ENCODE peak calls at places on chromosomes 7 and 10, in four cellular contexts. A is Peyer's patch, G is tibial nerve, B is Calu3. V is an unnamed sample.

GRCh38 chr7:74453321-74454011 is at the start of gene GTF2IRD1:
- DNase-seq in G (peak), B (peak), A (peak), V (peak)

GRCh38 chr10:111114931-111115500 is 38.2 kb downstream of the ADRA2A start:
- DNase-seq in G (no peak), A (no peak), B (no peak), V (no peak)

GRCh38 chr7:130070900-130071622 is 727 bp downstream of the KLHDC10 start:
- DNase-seq in B (no peak), A (no peak), G (no peak), V (no peak)

GRCh38 chr10:33334170-33334838 is at the start of gene NRP1:
- DNase-seq in A (no peak), G (peak), B (peak), V (no peak)

GRCh38 chr10:128421731-128422130 is 295.5 kb upstream of the MKI67 start:
- DNase-seq in B (no peak), A (no peak), G (no peak), V (no peak)

GRCh38 chr10:96833220-96834001 is 1.3 kb downstream of the LCOR start:
- DNase-seq in B (peak), G (no peak), A (no peak), V (no peak)

GRCh38 chr7:78695826-78696225 is 757.6 kb downstream of the MAGI2 start:
- DNase-seq in G (no peak), A (no peak), B (no peak), V (no peak)

GRCh38 chr10:87915989-87916388 is 52.6 kb downstream of the PTEN start:
- DNase-seq in G (peak), A (no peak), B (no peak), V (no peak)

GRCh38 chr10:72076756-72077155 is 11.6 kb downstream of the SPOCK2 start:
- DNase-seq in G (no peak), A (no peak), B (no peak), V (no peak)

GRCh38 chr10:122287584-122287983 is 16.5 kb downstream of the BTBD16 start:
- DNase-seq in A (no peak), B (no peak), G (no peak), V (no peak)

GRCh38 chr7:116670409-116671036 is 1.5 kb upstream of the MET start:
- DNase-seq in G (no peak), B (peak), A (no peak), V (no peak)

GRCh38 chr7:116672596-116673503 is 854 bp downstream of the MET start:
- DNase-seq in A (no peak), B (peak), G (peak), V (no peak)

GRCh38 chr7:116671111-116671510 is 885 bp upstream of the MET start:
- DNase-seq in A (no peak), B (no peak), G (no peak), V (no peak)

GRCh38 chr7:116673504-116673865 is 1.5 kb downstream of the MET start:
- DNase-seq in G (no peak), B (no peak), A (no peak), V (no peak)

GRCh38 chr7:116671681-116672595 is at the start of gene MET:
- DNase-seq in B (peak), G (peak), A (peak), V (no peak)
- TF ChIP-seq CTCF in B (peak), G (peak), A (peak), V (peak)

DNA sequence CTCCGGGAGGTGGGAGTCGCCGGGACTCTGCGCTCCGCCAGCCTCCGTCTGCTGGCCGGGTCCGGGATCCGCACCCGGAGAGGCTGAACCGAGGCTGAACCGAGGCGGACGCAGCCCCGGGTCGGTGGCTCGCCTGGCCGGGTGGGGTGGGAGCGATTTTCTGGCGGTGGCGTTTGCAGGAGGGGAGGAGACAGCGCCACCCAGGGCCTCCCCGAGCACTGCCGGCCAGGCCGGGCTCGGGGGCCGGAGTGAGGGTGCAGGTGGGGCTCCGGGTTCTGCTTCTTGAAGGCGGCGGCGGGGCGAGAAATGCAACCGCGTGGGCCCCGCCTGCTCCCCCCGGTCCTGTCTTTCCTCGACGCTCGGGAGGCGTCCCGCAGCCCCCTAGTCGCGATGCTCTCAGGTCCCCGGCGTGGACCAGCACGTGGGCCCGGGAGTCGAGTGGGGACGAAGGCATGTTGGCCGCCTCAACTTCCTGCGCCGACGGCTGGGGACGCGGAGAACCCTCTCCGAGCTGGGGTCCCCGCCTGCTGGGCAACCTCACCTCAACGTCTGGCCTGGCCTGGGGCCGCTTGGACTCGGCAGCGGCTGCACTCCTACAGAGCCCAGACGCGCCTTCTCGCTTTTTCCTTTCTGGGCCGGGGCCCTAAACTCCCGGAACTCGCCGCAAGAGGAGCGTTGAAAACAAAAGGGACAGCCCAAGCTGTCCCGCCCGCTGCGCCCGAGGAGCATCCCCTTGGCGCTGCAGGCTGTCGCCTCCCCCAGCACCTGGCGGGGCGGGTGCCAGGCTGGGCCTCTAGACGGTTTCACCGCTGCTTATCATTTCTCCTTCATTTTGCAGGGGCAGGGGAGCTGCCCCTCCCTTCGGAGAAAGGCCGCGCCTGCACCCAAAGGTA is 25.2 kb upstream of the VAX1 start:
- DNase-seq in B (no peak), A (no peak), G (no peak), V (no peak)
- TF ChIP-seq CTCF in B (no peak), A (no peak), G (peak), V (no peak)

DNA sequence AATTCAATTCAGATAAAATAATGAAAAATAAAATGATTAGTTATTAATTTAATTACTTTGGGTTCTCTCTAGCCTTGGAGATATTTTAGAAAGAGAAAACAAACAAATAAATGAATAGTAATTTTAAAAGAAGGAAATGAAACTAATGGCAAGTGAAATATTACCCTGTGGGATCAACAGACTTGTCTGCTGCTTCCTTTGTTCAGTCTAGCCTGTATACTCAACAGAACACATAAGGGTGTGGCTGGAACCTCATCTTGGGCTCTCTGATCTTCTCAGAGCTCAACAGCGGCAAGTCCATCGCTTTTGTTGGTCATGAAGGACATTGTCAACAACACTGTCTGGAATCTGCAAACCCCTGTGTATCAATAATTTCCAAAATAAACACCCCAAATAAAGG is 904.9 kb downstream of the IPMK start:
- DNase-seq in A (no peak), B (no peak), G (no peak), V (no peak)
- TF ChIP-seq CTCF in A (no peak), B (no peak), G (no peak), V (no peak)

DNA sequence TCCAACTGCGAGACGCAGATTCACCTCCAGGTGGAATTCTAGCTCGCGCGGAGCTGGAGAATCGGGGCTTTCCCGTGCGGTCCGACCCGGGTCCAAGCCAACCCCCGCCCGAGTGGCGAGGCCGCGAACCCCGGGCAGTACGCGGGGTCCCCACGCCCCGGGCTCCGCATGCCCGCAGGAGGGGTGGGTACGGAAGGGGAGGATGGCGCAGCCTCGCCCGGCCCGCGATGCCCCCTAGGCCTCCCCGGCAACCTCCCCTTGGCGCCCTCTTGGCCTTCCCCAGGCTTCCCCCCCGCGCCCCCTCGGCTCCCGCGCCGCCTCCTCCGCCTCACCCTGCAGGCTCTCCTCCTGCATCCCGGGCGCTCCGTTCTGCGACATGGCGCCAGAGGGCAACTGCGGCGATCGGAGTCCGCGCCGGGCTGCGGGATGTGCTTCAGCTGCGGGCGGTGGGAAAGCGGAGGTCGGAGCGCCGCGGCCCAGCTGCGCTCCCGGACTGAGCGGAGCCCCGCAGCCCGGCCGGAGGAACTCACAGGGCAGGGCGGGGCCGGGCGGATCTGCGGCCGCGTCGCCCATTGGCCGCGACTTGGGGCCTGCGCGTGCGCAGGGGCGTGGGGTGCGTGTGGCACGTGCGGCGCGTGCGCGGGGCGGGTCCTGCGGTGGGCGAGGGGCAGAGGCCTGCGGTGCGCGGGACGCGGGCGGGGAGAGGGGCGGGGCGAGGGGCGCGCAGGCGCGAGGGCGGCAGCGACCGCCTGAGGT is at the start of gene BNIP3:
- DNase-seq in B (peak), A (peak), G (peak), V (peak)
- TF ChIP-seq CTCF in B (no peak), A (no peak), G (peak), V (peak)

DNA sequence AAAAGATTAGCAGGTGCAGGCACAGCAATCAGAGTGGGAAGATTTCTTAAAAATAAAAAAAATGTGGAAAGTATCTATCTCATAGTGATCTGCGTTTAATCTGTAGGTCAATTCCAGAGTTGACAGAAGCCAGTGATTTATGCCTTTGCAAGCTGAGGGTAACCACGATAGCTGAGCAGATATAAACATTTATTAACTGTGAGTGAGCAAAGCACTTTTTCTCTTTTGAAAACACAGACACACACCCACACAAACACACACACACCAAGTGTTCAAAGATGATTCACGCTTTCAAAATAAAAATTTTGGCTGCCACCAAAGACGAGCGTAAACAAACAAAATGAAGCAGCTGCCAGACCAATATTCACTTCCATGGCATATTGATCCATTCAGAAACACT is 243.3 kb upstream of the SLC26A5 start:
- DNase-seq in B (no peak), A (no peak), G (no peak), V (no peak)
- TF ChIP-seq CTCF in B (no peak), A (no peak), G (no peak), V (no peak)

GRCh38 chr10:114305521-114305925 is 66.5 kb downstream of the VWA2 start:
- DNase-seq in G (no peak), B (no peak), A (no peak), V (no peak)

GRCh38 chr10:114306116-114306973 is 67.3 kb downstream of the VWA2 start:
- DNase-seq in A (no peak), B (peak), G (no peak), V (peak)

GRCh38 chr10:114304017-114304565 is 65.0 kb downstream of the VWA2 start:
- DNase-seq in B (peak), G (peak), A (peak), V (peak)

GRCh38 chr10:114303556-114303955 is 64.5 kb downstream of the VWA2 start:
- DNase-seq in B (no peak), A (no peak), G (no peak), V (no peak)

DNA sequence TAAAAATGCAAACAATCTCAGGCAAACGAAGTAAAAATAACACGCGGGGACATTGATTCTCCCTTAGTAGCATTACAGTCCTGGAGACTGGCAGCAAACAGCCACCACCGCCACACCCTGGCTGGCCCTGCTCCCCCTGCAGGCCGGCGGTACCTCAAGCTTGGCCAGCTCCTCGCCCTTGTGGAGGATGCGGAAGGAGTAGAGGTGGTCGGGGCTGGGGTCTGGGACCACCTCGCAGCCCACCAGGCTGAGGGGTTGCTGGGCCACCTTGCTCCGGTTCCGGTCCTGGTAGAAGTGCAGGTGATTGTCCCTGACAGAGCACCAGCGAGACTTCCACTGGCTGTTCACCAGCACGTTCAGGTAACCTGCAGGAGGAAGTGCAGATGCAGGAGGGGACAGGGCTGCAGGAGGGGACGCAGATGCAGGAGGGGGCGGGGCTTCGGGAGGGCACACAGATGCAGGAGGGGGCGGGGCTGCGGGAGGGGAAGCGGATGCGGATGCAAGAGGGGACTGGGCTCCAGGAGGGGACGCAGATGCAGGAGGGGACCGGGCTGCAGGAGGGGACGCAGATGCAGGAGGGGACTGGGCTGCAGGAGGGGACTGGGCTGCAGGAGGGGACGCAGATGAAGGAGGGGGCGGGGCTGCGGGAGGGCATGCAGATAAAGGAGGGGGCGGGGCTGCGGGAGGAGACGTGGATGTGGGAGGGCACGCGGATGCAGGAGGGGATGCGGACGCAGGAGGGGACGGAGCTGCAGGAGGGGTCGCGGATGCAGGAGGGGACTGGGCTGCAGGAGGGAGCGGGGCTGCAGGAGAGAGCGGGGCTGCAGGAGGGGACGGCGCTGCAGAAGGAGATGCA is 65.7 kb downstream of the VWA2 start:
- DNase-seq in G (no peak), A (peak), B (peak), V (no peak)
- TF ChIP-seq CTCF in G (no peak), A (peak), B (no peak), V (peak)